ENCODE peak calls at places on chromosomes 5 and 9, in seven cellular contexts. M is OCI-LY7, P is MM.1S, X is HCT116, A is PC-3, Y is GM23338, N is GM23248. R is an unnamed sample.

GRCh38 chr9:14618851-14619250 is 74.4 kb downstream of the ZDHHC21 start:
- DNase-seq in M (no peak), P (no peak), X (no peak), A (no peak), Y (no peak), N (no peak), R (no peak)

GRCh38 chr5:10592598-10592997 is 28.7 kb downstream of the ANKRD33B start:
- DNase-seq in M (no peak), P (peak; percentile 50), X (no peak), A (no peak), Y (no peak), N (no peak), R (no peak)

GRCh38 chr5:136679233-136679632 is 313.9 kb upstream of the TRPC7 start:
- DNase-seq in M (no peak), P (no peak), X (no peak), A (no peak), Y (no peak), N (no peak), R (no peak)

GRCh38 chr9:78032599-78033457 is 1.2 kb upstream of the GNAQ start:
- DNase-seq in M (no peak), P (peak; percentile 45), X (no peak), A (no peak), Y (no peak), N (no peak), R (no peak)

GRCh38 chr9:132485454-132485853 is 75.4 kb downstream of the CFAP77 start:
- DNase-seq in M (no peak), P (no peak), X (no peak), A (no peak), Y (no peak), N (no peak), R (no peak)

GRCh38 chr5:173486826-173487225 is 129.6 kb downstream of the BOD1 start:
- DNase-seq in M (no peak), P (no peak), X (no peak), A (no peak), Y (no peak), N (no peak), R (no peak)

GRCh38 chr5:178434016-178434761 is 156.0 kb downstream of the COL23A1 start:
- DNase-seq in M (no peak), P (no peak), X (no peak), A (no peak), Y (no peak), N (no peak), R (no peak)

GRCh38 chr9:23824241-23825142 is 1.5 kb downstream of the ELAVL2 start:
- DNase-seq in M (no peak), P (no peak), X (no peak), A (peak; percentile 40), Y (peak; percentile 87), N (peak; percentile 28), R (peak; percentile 90)

GRCh38 chr5:91109634-91110033 is 273.5 kb downstream of the ARRDC3 start:
- DNase-seq in M (no peak), P (no peak), X (no peak), A (no peak), Y (no peak), N (peak; percentile 25), R (no peak)

GRCh38 chr5:166430491-166431319 is 1860.7 kb upstream of the WWC1 start:
- DNase-seq in M (no peak), P (no peak), X (no peak), A (no peak), Y (peak; percentile 95), N (no peak), R (peak; percentile 76)

GRCh38 chr9:4277531-4277991 is 22.3 kb downstream of the GLIS3 start:
- DNase-seq in M (no peak), P (no peak), X (no peak), A (no peak), Y (peak; percentile 18), N (no peak), R (no peak)

GRCh38 chr9:5388026-5388806 is 48.5 kb upstream of the RLN1 start:
- DNase-seq in M (no peak), P (no peak), X (no peak), A (no peak), Y (peak; percentile 5), N (peak; percentile 18), R (no peak)

GRCh38 chr9:77498891-77499290 is 149.2 kb downstream of the GNA14 start:
- DNase-seq in M (no peak), P (no peak), X (no peak), A (no peak), Y (no peak), N (no peak), R (no peak)

GRCh38 chr5:132468665-132469379 is 21.8 kb downstream of the IRF1 start:
- DNase-seq in M (no peak), P (no peak), X (no peak), A (peak; percentile 8), Y (no peak), N (no peak), R (no peak)

GRCh38 chr9:69079186-69079585 is 43.6 kb downstream of the FXN start:
- DNase-seq in M (no peak), P (no peak), X (no peak), A (no peak), Y (no peak), N (no peak), R (no peak)

GRCh38 chr5:173315495-173316352 is 12.5 kb downstream of the STC2 start:
- DNase-seq in M (no peak), P (peak; percentile 48), X (no peak), A (peak; percentile 57), Y (peak; percentile 53), N (peak; percentile 90), R (peak; percentile 45)

GRCh38 chr5:150021491-150022162 is 21.1 kb downstream of the HMGXB3 start:
- DNase-seq in M (no peak), P (no peak), X (peak; percentile 80), A (peak; percentile 88), Y (peak; percentile 24), N (peak; percentile 54), R (no peak)

GRCh38 chr9:127980056-127980705 is 608 bp downstream of the EEIG1 start:
- DNase-seq in M (peak; percentile 65), P (peak; percentile 67), X (no peak), A (peak; percentile 45), Y (peak; percentile 69), N (peak; percentile 64), R (peak; percentile 79)

GRCh38 chr5:114649878-114650277 is 288.0 kb downstream of the KCNN2 start:
- DNase-seq in M (no peak), P (no peak), X (no peak), A (no peak), Y (no peak), N (no peak), R (no peak)
- TF ChIP-seq EZH2phosphoT487 in M (no peak), P (no peak), X (no peak), A (no peak), Y (no peak), N (no peak), R (no peak)

GRCh38 chr5:135491038-135491551 is 38.9 kb upstream of the TIFAB start:
- DNase-seq in M (no peak), P (no peak), X (no peak), A (no peak), Y (peak; percentile 45), N (no peak), R (peak; percentile 52)

GRCh38 chr5:135490245-135491037 is 38.3 kb upstream of the TIFAB start:
- DNase-seq in M (no peak), P (no peak), X (no peak), A (no peak), Y (peak; percentile 60), N (no peak), R (peak; percentile 81)

GRCh38 chr5:135487839-135488514 is 35.8 kb upstream of the TIFAB start:
- DNase-seq in M (no peak), P (no peak), X (no peak), A (no peak), Y (peak; percentile 78), N (peak; percentile 6), R (peak; percentile 69)

GRCh38 chr5:135488727-135489465 is 36.7 kb upstream of the TIFAB start:
- DNase-seq in M (no peak), P (no peak), X (peak; percentile 37), A (peak; percentile 76), Y (peak; percentile 94), N (peak; percentile 83), R (peak; percentile 97)

GRCh38 chr5:135489466-135490244 is 37.5 kb upstream of the TIFAB start:
- DNase-seq in M (no peak), P (no peak), X (no peak), A (no peak), Y (peak; percentile 62), N (peak; percentile 19), R (peak; percentile 61)
- TF ChIP-seq EZH2phosphoT487 in M (no peak), P (no peak), X (no peak), A (no peak), Y (no peak), N (no peak), R (peak; percentile 80)

GRCh38 chr9:21802418-21803000 is at the start of gene MTAP:
- DNase-seq in M (peak; percentile 90), P (peak; percentile 70), X (peak; percentile 91), A (peak; percentile 85), Y (peak; percentile 97), N (peak; percentile 91), R (peak; percentile 92)

GRCh38 chr9:21804791-21805190 is 2.4 kb downstream of the MTAP start:
- DNase-seq in M (no peak), P (no peak), X (no peak), A (no peak), Y (no peak), N (peak; percentile 26), R (no peak)

GRCh38 chr9:21804336-21804735 is 1.9 kb downstream of the MTAP start:
- DNase-seq in M (no peak), P (no peak), X (no peak), A (no peak), Y (no peak), N (no peak), R (no peak)

GRCh38 chr9:21801683-21802417 is 586 bp upstream of the MTAP start:
- DNase-seq in M (peak; percentile 22), P (peak; percentile 8), X (peak; percentile 82), A (peak; percentile 80), Y (peak; percentile 91), N (peak; percentile 94), R (peak; percentile 79)

GRCh38 chr9:21803674-21804048 is 1.2 kb downstream of the MTAP start:
- DNase-seq in M (no peak), P (no peak), X (no peak), A (no peak), Y (no peak), N (no peak), R (no peak)
- TF ChIP-seq EZH2phosphoT487 in M (no peak), P (no peak), X (no peak), A (no peak), Y (no peak), N (no peak), R (no peak)

GRCh38 chr5:65727491-65728156 is 5.6 kb downstream of the NLN start:
- DNase-seq in M (no peak), P (no peak), X (no peak), A (no peak), Y (no peak), N (no peak), R (no peak)

GRCh38 chr5:65734921-65735320 is 12.9 kb downstream of the NLN start:
- DNase-seq in M (no peak), P (no peak), X (no peak), A (no peak), Y (no peak), N (no peak), R (no peak)

GRCh38 chr5:65728219-65728618 is 6.2 kb downstream of the NLN start:
- DNase-seq in M (no peak), P (no peak), X (no peak), A (peak; percentile 20), Y (no peak), N (no peak), R (no peak)

DNA sequence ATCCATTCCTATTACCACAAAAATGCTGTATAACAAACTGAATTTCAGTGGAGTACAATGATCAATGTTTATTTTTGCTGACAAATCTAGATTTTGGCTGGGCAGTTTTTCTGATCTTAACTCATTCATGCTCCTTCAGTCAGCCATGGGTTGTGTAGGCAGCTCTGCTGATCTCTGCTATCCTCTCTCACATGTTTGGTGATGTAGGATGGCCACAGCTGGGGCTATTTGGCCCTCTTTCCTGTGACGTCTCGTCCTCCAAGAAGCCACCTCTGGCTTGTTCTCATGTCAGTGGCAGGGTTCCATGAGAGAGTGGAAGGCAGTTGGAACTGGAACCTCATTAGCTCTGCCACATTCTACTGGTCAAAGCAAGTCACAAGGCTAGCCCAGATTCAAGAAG is 8.9 kb downstream of the NLN start:
- DNase-seq in M (no peak), P (no peak), X (no peak), A (no peak), Y (no peak), N (peak; percentile 16), R (no peak)
- TF ChIP-seq EZH2phosphoT487 in M (no peak), P (no peak), X (no peak), A (no peak), Y (no peak), N (no peak), R (no peak)